ENCODE peak calls at places on chromosomes 3 and 15, in six cellular contexts. One of them, this sample, is unnamed.

GRCh38 chr15:99105516-99106341 is 849 bp downstream of the SYNM start:
- DNase-seq in pancreas: peak
- DNase-seq in IMR-90: peak
- DNase-seq in aorta: peak
- DNase-seq in H1: peak
- DNase-seq in SK-N-MC: no peak
- DNase-seq in this sample: peak

GRCh38 chr15:23877502-23878412 is 190.7 kb upstream of the NDN start:
- DNase-seq in aorta: no peak
- DNase-seq in IMR-90: no peak
- DNase-seq in SK-N-MC: no peak
- DNase-seq in pancreas: peak
- DNase-seq in H1: peak
- DNase-seq in this sample: no peak

GRCh38 chr3:81769271-81769670 is 7.8 kb upstream of the GBE1 start:
- DNase-seq in IMR-90: peak
- DNase-seq in SK-N-MC: no peak
- DNase-seq in H1: no peak
- DNase-seq in pancreas: no peak
- DNase-seq in aorta: no peak
- DNase-seq in this sample: no peak

GRCh38 chr3:61685755-61686154 is 124.4 kb downstream of the PTPRG start:
- DNase-seq in H1: no peak
- DNase-seq in IMR-90: no peak
- DNase-seq in SK-N-MC: no peak
- DNase-seq in aorta: no peak
- DNase-seq in pancreas: no peak
- DNase-seq in this sample: no peak

GRCh38 chr15:40893019-40893723 is 1.1 kb upstream of the VPS18 start:
- DNase-seq in SK-N-MC: no peak
- DNase-seq in aorta: no peak
- DNase-seq in IMR-90: no peak
- DNase-seq in pancreas: no peak
- DNase-seq in H1: no peak
- DNase-seq in this sample: no peak

GRCh38 chr3:177340243-177340830 is 143.1 kb upstream of the TBL1XR1 start:
- DNase-seq in H1: peak
- DNase-seq in aorta: no peak
- DNase-seq in IMR-90: no peak
- DNase-seq in SK-N-MC: no peak
- DNase-seq in pancreas: no peak
- DNase-seq in this sample: no peak

GRCh38 chr3:30475038-30475808 is 131.2 kb upstream of the TGFBR2 start:
- DNase-seq in pancreas: no peak
- DNase-seq in IMR-90: no peak
- DNase-seq in aorta: no peak
- DNase-seq in SK-N-MC: no peak
- DNase-seq in H1: no peak
- DNase-seq in this sample: no peak

GRCh38 chr3:43855674-43856299 is 165.0 kb downstream of the ABHD5 start:
- DNase-seq in IMR-90: peak
- DNase-seq in H1: peak
- DNase-seq in SK-N-MC: no peak
- DNase-seq in pancreas: peak
- DNase-seq in aorta: no peak
- DNase-seq in this sample: peak

GRCh38 chr3:101170047-101170771 is 150.2 kb downstream of the IMPG2 start:
- DNase-seq in pancreas: no peak
- DNase-seq in H1: no peak
- DNase-seq in SK-N-MC: no peak
- DNase-seq in IMR-90: peak
- DNase-seq in aorta: no peak
- DNase-seq in this sample: no peak

GRCh38 chr3:186788482-186789370 is 5.3 kb downstream of the EIF4A2 start:
- DNase-seq in IMR-90: no peak
- DNase-seq in H1: no peak
- DNase-seq in pancreas: no peak
- DNase-seq in aorta: no peak
- DNase-seq in SK-N-MC: no peak
- DNase-seq in this sample: no peak

GRCh38 chr3:124851905-124852304 is 35.3 kb downstream of the ITGB5 start:
- DNase-seq in pancreas: no peak
- DNase-seq in IMR-90: no peak
- DNase-seq in aorta: no peak
- DNase-seq in H1: no peak
- DNase-seq in SK-N-MC: no peak
- DNase-seq in this sample: no peak

GRCh38 chr3:105414841-105415240 is 48.1 kb downstream of the ALCAM start:
- DNase-seq in SK-N-MC: no peak
- DNase-seq in IMR-90: peak
- DNase-seq in H1: no peak
- DNase-seq in pancreas: no peak
- DNase-seq in aorta: no peak
- DNase-seq in this sample: no peak

GRCh38 chr15:79140846-79141570 is 50.4 kb upstream of the RASGRF1 start:
- DNase-seq in pancreas: no peak
- DNase-seq in IMR-90: no peak
- DNase-seq in H1: no peak
- DNase-seq in SK-N-MC: no peak
- DNase-seq in aorta: no peak
- DNase-seq in this sample: no peak

GRCh38 chr3:13185737-13186136 is 112.5 kb upstream of the IQSEC1 start:
- DNase-seq in IMR-90: no peak
- DNase-seq in H1: no peak
- DNase-seq in pancreas: no peak
- DNase-seq in SK-N-MC: no peak
- DNase-seq in aorta: no peak
- DNase-seq in this sample: no peak

GRCh38 chr3:15860014-15860934 is 62.5 kb upstream of the ANKRD28 start:
- DNase-seq in aorta: peak
- DNase-seq in pancreas: peak
- DNase-seq in IMR-90: peak
- DNase-seq in H1: peak
- DNase-seq in SK-N-MC: no peak
- DNase-seq in this sample: peak

GRCh38 chr15:74405823-74406222 is 27.9 kb downstream of the SEMA7A start:
- DNase-seq in IMR-90: no peak
- DNase-seq in H1: no peak
- DNase-seq in pancreas: no peak
- DNase-seq in aorta: no peak
- DNase-seq in SK-N-MC: no peak
- DNase-seq in this sample: no peak
- H3K27ac ChIP-seq in IMR-90: no peak
- H3K27ac ChIP-seq in H1: no peak
- H3K27ac ChIP-seq in pancreas: no peak
- H3K27ac ChIP-seq in aorta: no peak
- H3K27ac ChIP-seq in SK-N-MC: no peak
- H3K27ac ChIP-seq in this sample: no peak

GRCh38 chr3:64329037-64329436 is 103.8 kb upstream of the PRICKLE2 start:
- DNase-seq in SK-N-MC: no peak
- DNase-seq in aorta: no peak
- DNase-seq in IMR-90: no peak
- DNase-seq in H1: no peak
- DNase-seq in pancreas: no peak
- DNase-seq in this sample: no peak

GRCh38 chr3:64327039-64327804 is 102.0 kb upstream of the PRICKLE2 start:
- DNase-seq in H1: no peak
- DNase-seq in pancreas: no peak
- DNase-seq in SK-N-MC: no peak
- DNase-seq in aorta: peak
- DNase-seq in IMR-90: no peak
- DNase-seq in this sample: no peak

GRCh38 chr3:64332461-64333350 is 107.4 kb upstream of the PRICKLE2 start:
- DNase-seq in SK-N-MC: no peak
- DNase-seq in H1: no peak
- DNase-seq in aorta: no peak
- DNase-seq in IMR-90: peak
- DNase-seq in pancreas: no peak
- DNase-seq in this sample: no peak

DNA sequence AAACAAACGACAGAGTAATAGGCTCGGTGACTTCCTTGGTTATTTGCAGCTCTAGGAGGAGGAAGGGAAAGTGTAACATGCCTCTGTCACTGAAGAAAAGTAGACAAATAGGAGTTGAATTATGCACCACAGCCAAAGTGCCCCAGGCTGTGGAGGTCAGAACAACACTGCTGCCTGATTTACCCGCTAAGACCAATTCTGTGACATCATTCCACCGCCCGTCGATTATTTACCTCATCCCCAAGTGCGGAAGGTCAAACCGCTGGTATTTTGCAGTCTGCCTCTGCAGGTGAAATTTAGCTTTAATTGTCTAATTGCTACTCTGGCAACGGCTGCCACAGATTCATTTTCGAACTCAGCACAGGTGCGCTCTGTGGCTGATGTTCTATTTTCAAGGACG is 106.3 kb upstream of the PRICKLE2 start:
- DNase-seq in IMR-90: no peak
- DNase-seq in SK-N-MC: no peak
- DNase-seq in H1: no peak
- DNase-seq in pancreas: no peak
- DNase-seq in aorta: no peak
- DNase-seq in this sample: no peak
- H3K27ac ChIP-seq in IMR-90: no peak
- H3K27ac ChIP-seq in SK-N-MC: no peak
- H3K27ac ChIP-seq in H1: no peak
- H3K27ac ChIP-seq in pancreas: no peak
- H3K27ac ChIP-seq in aorta: no peak
- H3K27ac ChIP-seq in this sample: no peak

GRCh38 chr3:34176723-34177122 is 378.3 kb downstream of the PDCD6IP start:
- DNase-seq in SK-N-MC: no peak
- DNase-seq in H1: no peak
- DNase-seq in aorta: no peak
- DNase-seq in IMR-90: no peak
- DNase-seq in pancreas: no peak
- DNase-seq in this sample: no peak
- H3K27ac ChIP-seq in SK-N-MC: no peak
- H3K27ac ChIP-seq in H1: no peak
- H3K27ac ChIP-seq in aorta: no peak
- H3K27ac ChIP-seq in IMR-90: no peak
- H3K27ac ChIP-seq in pancreas: no peak
- H3K27ac ChIP-seq in this sample: no peak

GRCh38 chr3:63980830-63981498 is 42.3 kb downstream of the PSMD6 start:
- DNase-seq in IMR-90: no peak
- DNase-seq in H1: no peak
- DNase-seq in SK-N-MC: no peak
- DNase-seq in aorta: no peak
- DNase-seq in pancreas: no peak
- DNase-seq in this sample: no peak

GRCh38 chr3:63977893-63978292 is 45.4 kb downstream of the PSMD6 start:
- DNase-seq in SK-N-MC: no peak
- DNase-seq in IMR-90: no peak
- DNase-seq in aorta: no peak
- DNase-seq in pancreas: no peak
- DNase-seq in H1: no peak
- DNase-seq in this sample: no peak

GRCh38 chr3:63979093-63979492 is 44.2 kb downstream of the PSMD6 start:
- DNase-seq in pancreas: no peak
- DNase-seq in IMR-90: no peak
- DNase-seq in H1: no peak
- DNase-seq in SK-N-MC: no peak
- DNase-seq in aorta: no peak
- DNase-seq in this sample: no peak

GRCh38 chr3:63981980-63982379 is 41.3 kb downstream of the PSMD6 start:
- DNase-seq in IMR-90: no peak
- DNase-seq in H1: no peak
- DNase-seq in pancreas: no peak
- DNase-seq in aorta: no peak
- DNase-seq in SK-N-MC: no peak
- DNase-seq in this sample: no peak

DNA sequence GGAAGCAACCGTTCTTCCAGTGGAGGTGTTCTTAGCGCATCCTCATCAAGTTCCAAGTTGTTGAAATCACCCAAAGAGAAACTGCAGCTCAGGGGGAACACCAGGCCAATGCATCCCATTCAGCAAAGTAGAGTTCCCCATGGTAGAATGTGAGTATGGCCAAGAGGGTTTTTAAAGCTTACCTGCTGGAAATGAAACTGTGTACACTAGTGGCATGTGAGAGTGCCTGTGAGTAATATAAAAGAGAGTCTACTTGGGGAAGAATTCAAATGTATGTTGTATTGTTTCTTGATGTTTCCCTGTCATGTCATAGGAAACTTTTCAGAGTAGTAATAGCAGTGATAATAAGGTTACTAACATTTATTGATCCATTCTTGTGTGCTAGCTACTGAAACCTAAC is 43.3 kb downstream of the PSMD6 start:
- DNase-seq in pancreas: no peak
- DNase-seq in SK-N-MC: no peak
- DNase-seq in aorta: no peak
- DNase-seq in IMR-90: no peak
- DNase-seq in H1: no peak
- DNase-seq in this sample: no peak
- H3K27ac ChIP-seq in pancreas: peak
- H3K27ac ChIP-seq in SK-N-MC: no peak
- H3K27ac ChIP-seq in aorta: no peak
- H3K27ac ChIP-seq in IMR-90: no peak
- H3K27ac ChIP-seq in H1: no peak
- H3K27ac ChIP-seq in this sample: no peak